ENCODE peak calls at places on chromosomes 6 and 20, in four cellular contexts. Z is right atrium auricular region; E is effector memory CD4-positive, alpha-beta T cell; O is hepatocyte. P is an unnamed sample. For H3K9me3 and H3K27me3, the result is how much of the 10 kb centered on the place peaks cover.

GRCh38 chr6:72553531-72554202 is 68.2 kb upstream of the KCNQ5 start:
- DNase-seq in Z (no peak), O (no peak), E (no peak), P (no peak)

GRCh38 chr6:7367408-7367807 is 22.1 kb downstream of the CAGE1 start:
- DNase-seq in E (no peak), Z (no peak), O (no peak), P (no peak)

GRCh38 chr6:136607932-136608772 is 57.9 kb upstream of the MAP7 start:
- DNase-seq in E (peak), O (peak), Z (peak), P (peak)

GRCh38 chr6:143174516-143174915 is 113.8 kb downstream of the AIG1 start:
- DNase-seq in Z (no peak), O (no peak), E (no peak), P (no peak)

GRCh38 chr6:112298021-112298745 is 43.8 kb upstream of the LAMA4 start:
- DNase-seq in E (no peak), O (peak), Z (no peak), P (no peak)

GRCh38 chr6:167078745-167079144 is 44.2 kb upstream of the CCR6 start:
- DNase-seq in O (no peak), Z (no peak), E (no peak), P (no peak)

GRCh38 chr20:33793011-33793931 is 17.9 kb upstream of the CHMP4B start:
- DNase-seq in Z (no peak), E (no peak), O (no peak), P (no peak)

GRCh38 chr6:87334683-87335082 is 5.6 kb upstream of the GJB7 start:
- DNase-seq in Z (no peak), E (no peak), O (no peak), P (no peak)

GRCh38 chr6:68226460-68226859 is 408.6 kb upstream of the ADGRB3 start:
- DNase-seq in Z (no peak), O (no peak), E (no peak), P (no peak)

GRCh38 chr6:93418448-93419303 is 683 bp downstream of the EPHA7 start:
- DNase-seq in Z (no peak), O (peak), E (no peak), P (peak)

GRCh38 chr6:35427851-35428321 is 24.3 kb upstream of the FANCE start:
- DNase-seq in E (no peak), O (no peak), Z (no peak), P (no peak)

GRCh38 chr6:67952121-67952520 is 683.0 kb upstream of the ADGRB3 start:
- DNase-seq in E (no peak), Z (no peak), O (peak), P (no peak)

GRCh38 chr20:47099749-47100515 is 205.3 kb downstream of the EYA2 start:
- DNase-seq in E (no peak), Z (no peak), O (no peak), P (no peak)

GRCh38 chr6:45441811-45442453 is 64.2 kb upstream of the SUPT3H start:
- DNase-seq in E (no peak), Z (no peak), O (no peak), P (no peak)

DNA sequence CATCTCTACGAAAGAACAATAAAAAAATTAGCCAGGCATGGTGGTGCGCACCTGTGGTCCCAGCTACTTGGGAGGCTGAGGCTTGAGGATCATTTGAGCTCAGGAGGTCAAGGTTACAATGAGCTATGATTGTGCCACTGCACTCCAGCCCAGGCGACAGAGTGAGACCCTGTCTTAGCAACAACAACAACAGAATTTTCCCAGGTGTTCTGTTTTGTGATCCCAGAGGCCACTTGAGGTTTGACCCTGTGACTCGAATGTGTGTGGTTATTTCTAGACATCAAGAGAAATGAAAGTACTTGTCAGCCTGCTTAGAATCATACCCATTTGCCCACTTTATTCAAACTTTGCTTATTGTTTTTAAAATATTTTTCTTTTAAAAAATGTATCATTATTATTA is 117.6 kb upstream of the CLDN20 start:
- DNase-seq in Z (no peak), O (no peak), E (no peak), P (no peak)
- H3K4me3 ChIP-seq in Z (no peak), O (no peak), E (no peak), P (no peak)

GRCh38 chr6:168433898-168434297 is 7.1 kb upstream of the SMOC2 start:
- DNase-seq in E (no peak), Z (no peak), O (no peak), P (no peak)

GRCh38 chr6:168427184-168427583 is 13.8 kb upstream of the SMOC2 start:
- DNase-seq in O (no peak), Z (no peak), E (no peak), P (no peak)

GRCh38 chr6:168428863-168429262 is 12.1 kb upstream of the SMOC2 start:
- DNase-seq in Z (no peak), O (no peak), E (no peak), P (no peak)

GRCh38 chr6:168428052-168428829 is 12.7 kb upstream of the SMOC2 start:
- DNase-seq in Z (no peak), O (no peak), E (no peak), P (no peak)

GRCh38 chr6:168432196-168432595 is 8.8 kb upstream of the SMOC2 start:
- DNase-seq in Z (no peak), E (no peak), O (no peak), P (no peak)
- H3K9me3 ChIP-seq in Z (under half), E (under half), O (under half), P (under half)

GRCh38 chr6:30441171-30441570 is 48.1 kb upstream of the HLA-E start:
- DNase-seq in Z (no peak), E (no peak), O (no peak), P (no peak)

GRCh38 chr6:30444451-30444742 is 44.9 kb upstream of the HLA-E start:
- DNase-seq in E (no peak), Z (no peak), O (no peak), P (no peak)

GRCh38 chr6:30446259-30446658 is 43.0 kb upstream of the HLA-E start:
- DNase-seq in E (no peak), Z (no peak), O (no peak), P (no peak)

GRCh38 chr6:30447237-30447636 is 42.1 kb upstream of the HLA-E start:
- DNase-seq in E (no peak), Z (no peak), O (peak), P (no peak)

GRCh38 chr6:30443657-30444450 is 45.5 kb upstream of the HLA-E start:
- DNase-seq in Z (no peak), E (no peak), O (peak), P (no peak)
- H3K27me3 ChIP-seq in Z (under half), E (under half), O (half or more), P (half or more)

GRCh38 chr6:138682722-138683521 is 90.6 kb upstream of the CCDC28A start:
- DNase-seq in E (no peak), O (no peak), Z (no peak), P (no peak)
- H3K4me3 ChIP-seq in E (no peak), O (no peak), Z (no peak), P (no peak)

GRCh38 chr6:145544031-145544430 is 191.3 kb downstream of the EPM2A start:
- DNase-seq in O (peak), Z (no peak), E (no peak), P (no peak)
- H3K9me3 ChIP-seq in O (under half), Z (under half), E (under half), P (under half)

GRCh38 chr20:63420359-63421093 is 51.9 kb downstream of the KCNQ2 start:
- DNase-seq in Z (no peak), O (no peak), E (no peak), P (no peak)
- H3K27me3 ChIP-seq in Z (under half), O (under half), E (under half), P (under half)

P was measured in lower lobe of right lung.